ENCODE peak calls at places on chromosomes 7 and 10, in six cellular contexts. L, U, S, E, T and P are unnamed samples.

GRCh38 chr7:23242935-23243334 is 3.6 kb upstream of the GPNMB start:
- DNase-seq in S (no peak), L (no peak), U (no peak), E (no peak), T (no peak), P (no peak)

GRCh38 chr7:38368191-38368605 is 94.8 kb upstream of the TARP start:
- DNase-seq in S (peak), E (peak), T (peak), L (peak), U (peak), P (peak)

GRCh38 chr7:17952387-17952786 is 12.1 kb upstream of the SNX13 start:
- DNase-seq in L (no peak), T (no peak), U (no peak), S (no peak), E (no peak), P (no peak)

GRCh38 chr7:95045236-95045923 is 138.0 kb downstream of the PPP1R9A start:
- DNase-seq in S (peak), U (peak), L (peak), T (no peak), E (no peak), P (peak)

GRCh38 chr10:95264227-95265051 is 26.4 kb downstream of the PDLIM1 start:
- DNase-seq in E (no peak), S (no peak), U (no peak), T (no peak), L (peak), P (no peak)

GRCh38 chr7:44811093-44811492 is 14.6 kb downstream of the PPIA start:
- DNase-seq in L (no peak), E (no peak), T (no peak), S (peak), U (no peak), P (no peak)

GRCh38 chr7:9250876-9251275 is 817.5 kb downstream of the NXPH1 start:
- DNase-seq in U (no peak), L (peak), T (no peak), E (no peak), S (no peak), P (no peak)

GRCh38 chr10:34637419-34637911 is 177.6 kb downstream of the PARD3 start:
- DNase-seq in T (peak), S (peak), L (peak), U (peak), E (peak), P (peak)

GRCh38 chr7:32212321-32212720 is 142.1 kb upstream of the PDE1C start:
- DNase-seq in E (no peak), T (no peak), L (no peak), S (no peak), U (no peak), P (no peak)

GRCh38 chr10:54800677-54801480 is at the start of gene PCDH15:
- DNase-seq in U (no peak), S (peak), T (no peak), E (no peak), L (peak), P (peak)

GRCh38 chr7:5303885-5304505 is 21.3 kb downstream of the SLC29A4 start:
- DNase-seq in U (no peak), T (no peak), E (no peak), L (no peak), S (no peak), P (no peak)

GRCh38 chr10:104337985-104338735 is at the start of gene ITPRIP:
- DNase-seq in U (peak), T (peak), E (peak), L (peak), S (peak), P (peak)

GRCh38 chr10:113957013-113957412 is 86.7 kb upstream of the ADRB1 start:
- DNase-seq in S (peak), T (no peak), U (peak), L (no peak), E (no peak), P (peak)

GRCh38 chr7:55326079-55326847 is 38.9 kb upstream of the LANCL2 start:
- DNase-seq in T (no peak), E (no peak), S (no peak), U (peak), L (no peak), P (peak)

GRCh38 chr10:20726381-20726780 is 170.7 kb downstream of the NEBL start:
- DNase-seq in U (no peak), E (no peak), T (no peak), L (no peak), S (no peak), P (no peak)

GRCh38 chr10:30583778-30584415 is 45.7 kb downstream of the LYZL2 start:
- DNase-seq in E (peak), S (peak), T (no peak), U (peak), L (no peak), P (peak)

GRCh38 chr7:74033372-74034311 is 5.7 kb downstream of the ELN start:
- DNase-seq in S (peak), L (no peak), T (peak), U (peak), E (peak), P (peak)

GRCh38 chr7:100731937-100732636 is 1.3 kb upstream of the ZAN start:
- DNase-seq in E (no peak), S (no peak), L (no peak), T (no peak), U (no peak), P (no peak)

GRCh38 chr7:92448185-92448747 is 984 bp downstream of the GATAD1 start:
- DNase-seq in S (peak), L (peak), T (peak), U (peak), E (peak), P (peak)

GRCh38 chr7:105816954-105817615 is 59.3 kb downstream of the ATXN7L1 start:
- DNase-seq in U (no peak), L (no peak), S (no peak), E (no peak), T (no peak), P (no peak)

GRCh38 chr7:82335927-82336326 is 107.7 kb downstream of the CACNA2D1 start:
- DNase-seq in U (peak), S (peak), L (no peak), T (no peak), E (no peak), P (peak)

GRCh38 chr10:119165171-119166110 is at the start of gene SFXN4:
- DNase-seq in T (peak), S (peak), U (peak), L (peak), E (peak), P (peak)

GRCh38 chr7:129146237-129146979 is 1.9 kb downstream of the TSPAN33 start:
- DNase-seq in T (no peak), S (no peak), U (no peak), L (no peak), E (no peak), P (no peak)

GRCh38 chr10:131815366-131816156 is 85.2 kb upstream of the PPP2R2D start:
- DNase-seq in T (no peak), E (no peak), S (no peak), U (no peak), L (no peak), P (no peak)

GRCh38 chr7:117012284-117013174 is 59.2 kb downstream of the ST7 start:
- DNase-seq in U (peak), S (peak), E (no peak), L (no peak), T (no peak), P (peak)

GRCh38 chr7:17940302-17941170 is at the start of gene SNX13:
- DNase-seq in L (peak), E (peak), T (peak), S (peak), U (peak), P (peak)

GRCh38 chr10:115649217-115649616 is 556.1 kb downstream of the ATRNL1 start:
- DNase-seq in S (no peak), L (no peak), E (no peak), U (no peak), T (no peak), P (no peak)

GRCh38 chr7:151485006-151485732 is 34.5 kb downstream of the RHEB start:
- DNase-seq in E (no peak), U (peak), T (no peak), S (peak), L (no peak), P (peak)

GRCh38 chr10:129467346-129468119 is 492 bp downstream of the MGMT start:
- DNase-seq in U (peak), E (peak), T (peak), L (no peak), S (peak), P (peak)

GRCh38 chr10:43386981-43387677 is 15.7 kb downstream of the FXYD4 start:
- DNase-seq in E (no peak), T (no peak), L (no peak), U (no peak), S (no peak), P (no peak)

GRCh38 chr7:140048138-140048537 is 14.6 kb downstream of the PARP12 start:
- DNase-seq in U (no peak), L (no peak), S (no peak), T (no peak), E (no peak), P (no peak)

GRCh38 chr7:6165521-6166325 is 106.7 kb downstream of the CYTH3 start:
- DNase-seq in S (no peak), L (no peak), T (peak), E (no peak), U (no peak), P (peak)

GRCh38 chr10:15658099-15658702 is 61.5 kb downstream of the ITGA8 start:
- DNase-seq in T (no peak), L (no peak), U (no peak), S (no peak), E (no peak), P (no peak)

GRCh38 chr10:14211617-14212016 is 119.1 kb downstream of the FRMD4A start:
- DNase-seq in L (no peak), U (no peak), S (no peak), T (no peak), E (no peak), P (no peak)

GRCh38 chr10:87105725-87106124 is 10.7 kb downstream of the SHLD2 start:
- DNase-seq in L (no peak), U (no peak), S (no peak), T (no peak), E (no peak), P (no peak)

DNA sequence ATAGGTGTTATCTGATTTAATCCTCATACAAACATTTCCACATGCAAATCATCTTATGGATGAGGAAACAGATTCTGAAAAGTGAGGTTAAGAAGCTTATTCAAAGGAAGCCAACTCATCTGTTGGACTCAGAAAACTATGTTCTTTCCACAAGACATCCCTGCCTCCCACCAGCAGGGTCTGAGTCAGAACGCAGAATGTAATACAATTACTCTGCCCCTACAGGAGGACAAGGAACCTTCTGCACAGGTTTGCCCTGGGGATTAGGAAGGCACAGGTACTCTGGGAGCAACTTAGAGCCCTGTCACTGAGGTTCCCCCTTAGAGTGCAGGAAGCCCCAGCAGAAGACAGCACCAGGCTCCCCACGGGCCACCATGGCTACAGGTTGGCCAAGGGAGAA is 255.7 kb downstream of the TNS3 start:
- DNase-seq in U (peak), E (no peak), L (no peak), S (peak), T (no peak), P (peak)
- TF ChIP-seq CTCF in U (peak), E (no peak), L (no peak), S (peak), T (no peak), P (peak)

DNA sequence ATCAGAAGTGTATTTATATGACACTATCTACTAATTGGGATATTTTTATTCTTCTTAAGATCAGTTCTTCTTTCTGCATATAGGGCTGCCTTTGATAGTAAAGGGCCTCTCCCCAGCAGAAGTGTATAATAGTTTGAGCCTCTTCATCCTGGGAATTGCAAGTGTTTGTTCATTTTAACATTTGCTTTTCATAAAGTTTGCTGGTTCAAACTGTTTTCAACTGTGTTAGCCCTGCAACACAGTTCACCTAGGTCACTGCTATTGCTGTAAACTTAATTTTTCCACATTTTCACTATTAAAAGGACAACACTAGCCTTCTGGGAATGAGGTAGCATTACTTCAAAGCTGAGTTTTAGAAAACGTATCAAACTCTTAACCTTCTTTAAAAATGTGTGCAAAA is 2.8 kb downstream of the JAZF1 start:
- DNase-seq in L (no peak), E (no peak), T (no peak), U (no peak), S (no peak), P (no peak)
- H3K4me3 ChIP-seq in L (no peak), E (no peak), T (no peak), U (no peak), S (no peak), P (no peak)

GRCh38 chr7:27168265-27168947 is 3.1 kb upstream of the HOXA9 start:
- DNase-seq in T (peak), U (no peak), L (no peak), E (peak), S (no peak), P (peak)
- TF ChIP-seq CTCF in T (no peak), U (no peak), L (no peak), E (no peak), S (no peak), P (no peak)

DNA sequence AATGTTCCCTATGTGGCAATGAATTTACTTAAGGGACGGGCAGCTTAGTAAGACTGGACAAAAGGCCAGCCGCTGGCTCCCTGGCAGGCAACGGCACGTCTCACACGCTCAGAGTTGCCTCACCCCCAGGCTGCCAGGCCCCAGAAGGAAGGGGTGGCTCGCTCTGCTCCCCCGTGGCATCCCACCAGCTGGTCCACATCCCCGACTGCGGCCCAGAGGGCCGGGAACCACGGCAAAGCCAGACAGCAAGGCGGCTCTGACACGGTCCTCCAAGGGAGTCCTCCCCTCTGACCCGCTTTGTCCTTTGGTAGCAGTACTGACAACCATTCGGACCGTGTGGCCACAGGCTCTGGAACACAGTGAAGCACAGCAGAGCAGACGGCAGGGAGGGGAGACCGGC is 34.1 kb downstream of the NUDT1 start:
- DNase-seq in U (no peak), T (no peak), S (no peak), L (no peak), E (no peak), P (no peak)
- H3K4me3 ChIP-seq in U (no peak), T (no peak), S (no peak), L (no peak), E (no peak), P (no peak)

GRCh38 chr7:112800486-112800885 is 10.3 kb upstream of the TMEM168 start:
- DNase-seq in E (no peak), S (no peak), L (peak), U (no peak), T (no peak), P (no peak)

GRCh38 chr7:112799473-112799872 is 9.3 kb upstream of the TMEM168 start:
- DNase-seq in U (no peak), T (no peak), E (no peak), L (no peak), S (no peak), P (no peak)

GRCh38 chr7:112798199-112799159 is 8.3 kb upstream of the TMEM168 start:
- DNase-seq in L (no peak), U (no peak), S (no peak), T (no peak), E (no peak), P (no peak)

DNA sequence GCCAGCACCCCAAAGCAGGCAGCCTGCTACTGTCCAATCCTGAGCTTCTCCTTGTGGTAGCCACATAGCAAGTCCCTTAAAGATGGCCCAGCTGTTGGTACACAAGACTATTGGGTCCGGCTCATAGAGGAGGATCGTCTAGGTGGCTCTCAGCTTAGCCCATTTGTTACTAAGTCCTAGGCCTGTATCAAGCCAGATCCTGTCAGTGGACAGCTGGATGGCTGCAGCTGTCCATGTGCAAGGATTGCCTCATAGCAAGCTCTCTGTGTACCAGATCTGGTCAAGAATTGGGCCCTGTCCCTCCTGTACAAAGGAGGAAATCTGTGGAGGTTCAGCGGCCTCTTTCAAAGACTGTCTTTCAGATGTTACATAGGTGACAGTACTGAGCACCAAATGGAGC is 12.2 kb upstream of the TMEM168 start:
- DNase-seq in T (peak), U (no peak), E (no peak), L (no peak), S (no peak), P (no peak)
- TF ChIP-seq CTCF in T (no peak), U (no peak), E (no peak), L (no peak), S (no peak), P (no peak)